ENCODE peak calls at places on chromosomes 4 and X, in ten cellular contexts. E is spleen, Q is neural progenitor cell, O is heart left ventricle, B is H9, H is stomach, K is adrenal gland, M is lower lobe of right lung, X is AG04450, Y is esophagus squamous epithelium. L is an unnamed sample.

GRCh38 chrX:40122487-40122886 is 24.7 kb upstream of the BCOR start:
- DNase-seq in E (no peak), Q (no peak), O (no peak), B (no peak), H (no peak), K (no peak), M (no peak), X (no peak), Y (no peak), L (no peak)

GRCh38 chr4:1856920-1857699 is 1.2 kb upstream of the LETM1 start:
- DNase-seq in E (no peak), Q (peak), O (no peak), B (no peak), H (no peak), K (peak), M (no peak), X (no peak), Y (no peak), L (peak)

GRCh38 chr4:149741186-149741831 is 74.3 kb downstream of the IQCM start:
- DNase-seq in E (no peak), Q (no peak), O (no peak), B (no peak), H (no peak), K (no peak), M (no peak), X (no peak), Y (no peak), L (no peak)

GRCh38 chr4:87078987-87079469 is 141.4 kb downstream of the KLHL8 start:
- DNase-seq in E (no peak), Q (no peak), O (peak), B (no peak), H (no peak), K (no peak), M (no peak), X (peak), Y (no peak), L (no peak)

GRCh38 chr4:42320822-42321388 is 76.4 kb upstream of the SHISA3 start:
- DNase-seq in E (no peak), Q (no peak), O (no peak), B (no peak), H (no peak), K (no peak), M (no peak), X (no peak), Y (no peak), L (no peak)

GRCh38 chrX:37912286-37912685 is 64.9 kb upstream of the DYNLT3 start:
- DNase-seq in E (no peak), Q (no peak), O (no peak), B (no peak), H (no peak), K (no peak), M (no peak), X (no peak), Y (no peak), L (peak)

GRCh38 chr4:14669418-14669817 is 332.9 kb upstream of the CPEB2 start:
- DNase-seq in E (no peak), Q (peak), O (no peak), B (no peak), H (no peak), K (no peak), M (no peak), X (no peak), Y (no peak), L (no peak)

GRCh38 chr4:2961411-2962098 is 1.7 kb downstream of the NOP14 start:
- DNase-seq in E (peak), Q (peak), O (no peak), B (peak), H (no peak), K (no peak), M (no peak), X (no peak), Y (no peak), L (no peak)

GRCh38 chrX:23888887-23889501 is 18.7 kb downstream of the APOO start:
- DNase-seq in E (no peak), Q (no peak), O (no peak), B (no peak), H (no peak), K (no peak), M (no peak), X (no peak), Y (no peak), L (no peak)

GRCh38 chr4:81650871-81651270 is 179.2 kb upstream of the RASGEF1B start:
- DNase-seq in E (no peak), Q (no peak), O (no peak), B (no peak), H (no peak), K (no peak), M (no peak), X (no peak), Y (no peak), L (no peak)

GRCh38 chr4:87896020-87896621 is 63.4 kb downstream of the MEPE start:
- DNase-seq in E (no peak), Q (no peak), O (no peak), B (peak), H (no peak), K (no peak), M (peak), X (no peak), Y (no peak), L (peak)

GRCh38 chrX:29318051-29318450 is 730.8 kb downstream of the IL1RAPL1 start:
- DNase-seq in E (no peak), Q (no peak), O (no peak), B (no peak), H (no peak), K (no peak), M (no peak), X (no peak), Y (no peak), L (no peak)

GRCh38 chr4:137587796-137588195 is 55.5 kb upstream of the PCDH18 start:
- DNase-seq in E (no peak), Q (no peak), O (no peak), B (no peak), H (no peak), K (no peak), M (no peak), X (no peak), Y (no peak), L (no peak)

GRCh38 chr4:184732126-184732525 is 1.8 kb downstream of the CENPU start:
- DNase-seq in E (no peak), Q (no peak), O (no peak), B (no peak), H (no peak), K (no peak), M (no peak), X (no peak), Y (no peak), L (peak)

GRCh38 chrX:9730752-9731151 is 34.9 kb downstream of the GPR143 start:
- DNase-seq in E (no peak), Q (no peak), O (no peak), B (no peak), H (no peak), K (no peak), M (no peak), X (no peak), Y (no peak), L (peak)

GRCh38 chr4:81491943-81492342 is 20.2 kb upstream of the RASGEF1B start:
- DNase-seq in E (no peak), Q (no peak), O (no peak), B (no peak), H (no peak), K (no peak), M (no peak), X (no peak), Y (no peak), L (no peak)

GRCh38 chr4:101238706-101239105 is 108.6 kb downstream of the PPP3CA start:
- DNase-seq in E (no peak), Q (no peak), O (no peak), B (no peak), H (no peak), K (no peak), M (no peak), X (no peak), Y (no peak), L (peak)

DNA sequence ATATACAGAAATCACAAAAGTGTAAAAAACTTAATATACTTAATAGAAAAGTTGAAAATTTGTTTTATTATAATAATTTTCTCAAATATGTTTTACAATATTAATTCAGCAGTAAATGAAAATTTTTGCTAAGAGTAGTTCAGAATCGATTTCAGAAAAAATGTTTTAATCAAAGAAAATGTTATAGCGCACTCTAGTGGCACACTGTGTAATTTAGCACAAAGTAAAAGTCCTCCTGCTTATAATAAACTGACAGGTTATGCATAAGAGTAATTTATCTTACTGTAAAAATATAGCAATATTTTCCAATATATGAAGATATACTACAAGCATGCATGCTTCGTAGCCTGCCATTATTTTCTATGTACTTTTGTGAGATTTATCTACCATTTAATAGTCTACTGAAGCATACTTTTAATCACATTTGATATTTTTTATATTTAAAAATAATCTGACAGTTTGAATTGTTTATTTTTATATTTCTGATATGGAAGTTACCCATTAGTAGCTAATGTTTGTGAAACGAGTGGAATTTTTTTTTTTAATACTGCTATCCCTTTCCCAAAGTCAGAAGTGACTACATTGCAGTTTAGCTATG is 217.9 kb upstream of the KLHL4 start:
- DNase-seq in E (no peak), Q (peak), O (no peak), B (no peak), H (no peak), K (no peak), M (no peak), X (no peak), Y (no peak), L (peak)
- TF ChIP-seq CTCF in E (no peak), Q (peak), O (peak), B (peak), H (no peak), K (peak), M (peak), X (peak), Y (peak), L (peak)

GRCh38 chr4:147851135-147851534 is 119.2 kb downstream of the ARHGAP10 start:
- DNase-seq in E (no peak), Q (no peak), O (no peak), B (no peak), H (no peak), K (no peak), M (no peak), X (no peak), Y (no peak), L (no peak)
- H3K27ac ChIP-seq in E (no peak), Q (no peak), O (peak), B (no peak), H (no peak), K (no peak), M (no peak), X (no peak), Y (no peak), L (no peak)

DNA sequence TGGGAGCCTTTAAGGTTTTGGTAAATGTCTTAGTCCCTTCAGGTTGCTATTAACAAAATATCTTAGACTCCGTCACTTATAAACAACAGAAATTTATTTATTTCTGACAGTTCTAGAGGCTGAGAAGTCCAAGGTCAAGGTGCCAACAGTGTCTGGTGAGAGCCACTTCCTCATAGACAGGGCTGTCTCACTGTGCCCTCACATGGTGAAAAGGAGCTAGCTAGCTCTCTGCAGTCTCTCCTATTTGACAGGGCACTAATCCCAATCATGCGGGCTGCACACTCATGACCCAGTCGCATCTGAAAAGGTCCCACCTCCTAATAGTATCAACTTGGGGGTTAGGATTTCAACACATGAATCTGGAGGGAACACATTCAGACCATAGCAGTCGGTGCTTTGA is 63.4 kb upstream of the KLF3 start:
- DNase-seq in E (no peak), Q (no peak), O (no peak), B (no peak), H (no peak), K (no peak), M (no peak), X (no peak), Y (no peak), L (no peak)
- TF ChIP-seq CTCF in E (no peak), Q (no peak), O (no peak), B (no peak), H (no peak), K (no peak), M (no peak), X (no peak), Y (no peak), L (no peak)

DNA sequence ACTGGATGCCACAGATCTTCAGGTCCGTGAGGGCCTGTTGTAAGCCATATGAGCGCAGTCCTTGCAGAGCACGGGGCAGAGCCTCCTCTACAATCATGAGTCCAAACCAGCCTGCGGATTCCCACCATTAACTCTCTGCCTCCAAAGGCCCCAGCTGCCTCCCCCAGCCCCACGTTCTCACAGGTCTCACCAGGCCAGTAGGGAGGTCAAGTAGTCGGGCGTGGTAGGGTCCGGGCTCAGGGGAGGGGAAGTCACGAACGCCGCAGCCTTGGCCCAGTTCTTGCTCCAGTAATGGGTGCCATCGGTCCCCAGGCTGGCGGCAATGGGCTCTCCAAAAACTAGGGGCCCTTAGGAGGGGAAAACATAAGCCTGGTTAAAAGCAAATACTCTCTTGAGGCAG is 53.6 kb downstream of the CRMP1 start:
- DNase-seq in E (peak), Q (no peak), O (no peak), B (no peak), H (no peak), K (no peak), M (no peak), X (no peak), Y (no peak), L (no peak)
- H3K27ac ChIP-seq in E (no peak), Q (no peak), O (peak), B (no peak), H (peak), K (no peak), M (peak), X (no peak), Y (no peak), L (no peak)

GRCh38 chr4:90030953-90031352 is 96.2 kb upstream of the CCSER1 start:
- DNase-seq in E (no peak), Q (peak), O (no peak), B (peak), H (no peak), K (no peak), M (no peak), X (no peak), Y (no peak), L (no peak)
- TF ChIP-seq CTCF in E (no peak), Q (peak), O (no peak), B (peak), H (no peak), K (no peak), M (no peak), X (no peak), Y (no peak), L (no peak)

DNA sequence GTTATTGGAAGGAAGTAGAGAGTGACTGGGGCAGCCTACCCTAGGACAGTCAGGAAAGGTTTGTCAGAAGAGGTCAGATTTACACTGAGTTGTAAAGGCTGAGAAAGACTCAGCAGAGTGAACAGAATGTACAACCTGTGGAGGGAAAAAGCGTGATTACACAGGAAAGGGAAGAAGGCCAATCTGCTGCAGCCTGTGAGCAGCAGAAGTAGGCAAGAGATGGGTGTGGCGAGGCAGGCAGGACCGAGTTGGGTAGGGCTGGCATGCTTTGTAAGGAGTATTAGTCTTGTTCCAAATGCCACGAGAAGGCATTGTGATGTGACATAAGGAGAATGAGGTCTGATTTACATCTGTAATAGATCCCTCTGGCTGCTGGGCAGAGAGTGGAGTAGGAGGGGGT is 12.6 kb downstream of the SGMS2 start:
- DNase-seq in E (no peak), Q (no peak), O (no peak), B (no peak), H (peak), K (no peak), M (peak), X (no peak), Y (no peak), L (no peak)
- H3K27ac ChIP-seq in E (peak), Q (no peak), O (no peak), B (no peak), H (peak), K (no peak), M (peak), X (no peak), Y (peak), L (peak)

GRCh38 chr4:139530833-139531427 is 25.1 kb downstream of the SETD7 start:
- DNase-seq in E (no peak), Q (peak), O (peak), B (peak), H (peak), K (peak), M (no peak), X (no peak), Y (no peak), L (peak)
- TF ChIP-seq CTCF in E (peak), Q (peak), O (peak), B (peak), H (no peak), K (peak), M (peak), X (peak), Y (peak), L (peak)

GRCh38 chrX:69165116-69165651 is at the start of gene PJA1:
- DNase-seq in E (peak), Q (peak), O (peak), B (peak), H (peak), K (peak), M (peak), X (no peak), Y (peak), L (peak)

GRCh38 chrX:69162466-69162865 is 2.8 kb downstream of the PJA1 start:
- DNase-seq in E (no peak), Q (no peak), O (no peak), B (no peak), H (no peak), K (no peak), M (no peak), X (no peak), Y (no peak), L (no peak)

GRCh38 chrX:69161371-69161770 is 3.9 kb downstream of the PJA1 start:
- DNase-seq in E (no peak), Q (no peak), O (no peak), B (peak), H (no peak), K (no peak), M (no peak), X (no peak), Y (no peak), L (no peak)

GRCh38 chrX:69161786-69162349 is 3.4 kb downstream of the PJA1 start:
- DNase-seq in E (no peak), Q (no peak), O (no peak), B (no peak), H (no peak), K (no peak), M (no peak), X (no peak), Y (no peak), L (no peak)

DNA sequence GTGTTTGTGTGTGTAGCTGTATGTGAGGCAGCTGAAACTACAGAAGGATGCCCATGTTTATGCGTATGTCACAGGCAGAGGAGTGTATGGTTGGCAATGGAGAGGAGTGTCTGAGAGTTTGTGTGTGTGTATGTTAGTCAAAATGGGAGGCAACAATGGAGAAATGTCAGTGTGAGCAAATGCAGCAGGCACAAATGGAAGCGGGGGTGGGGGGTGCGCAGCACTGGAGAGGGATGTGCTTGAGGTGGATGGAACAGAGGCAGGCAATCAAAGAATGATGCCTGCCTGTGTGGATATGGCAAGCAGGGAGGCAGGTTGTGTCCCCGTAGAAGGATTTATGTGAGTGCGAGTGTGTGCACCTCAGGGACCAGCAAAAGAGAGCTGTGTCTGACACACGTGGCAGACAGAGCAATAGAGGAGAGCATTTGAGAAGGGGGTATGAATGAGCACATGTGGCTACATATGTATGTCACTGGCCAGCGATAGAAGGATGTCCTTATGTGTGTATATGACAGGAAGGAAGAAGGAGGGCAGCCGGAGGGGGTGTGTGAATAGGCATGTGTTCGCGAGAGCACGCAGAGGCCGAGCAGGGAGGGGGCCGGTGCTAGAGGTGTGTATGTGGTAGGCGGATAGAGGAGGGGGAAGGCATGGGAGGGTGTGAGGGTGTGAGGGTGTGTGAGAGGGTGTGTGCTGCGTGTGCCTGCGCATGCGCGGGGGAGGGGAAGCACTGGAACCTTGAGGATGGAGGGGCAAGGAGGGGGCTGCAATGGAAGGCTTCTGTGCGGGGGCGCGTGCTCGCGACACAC is 1.1 kb downstream of the PJA1 start:
- DNase-seq in E (peak), Q (no peak), O (no peak), B (peak), H (peak), K (no peak), M (peak), X (no peak), Y (no peak), L (peak)
- H3K27ac ChIP-seq in E (peak), Q (no peak), O (no peak), B (no peak), H (peak), K (no peak), M (no peak), X (no peak), Y (no peak), L (peak)